ENCODE peak calls at places on chromosomes 4 and X, in four cellular contexts. H is esophagus squamous epithelium, J is right atrium auricular region, Y is PC-9. I is an unnamed sample. For H3K4me1, the result is how much of the 10 kb centered on the place peaks cover.

GRCh38 chr4:151573945-151574344 is 165.0 kb downstream of the FHIP1A start:
- DNase-seq in J (no peak), H (no peak), Y (no peak), I (no peak)

GRCh38 chr4:77815651-77816050 is 3.5 kb downstream of the CNOT6L start:
- DNase-seq in H (no peak), Y (no peak), J (no peak), I (no peak)

GRCh38 chrX:124555036-124555595 is 208.8 kb downstream of the SH2D1A start:
- DNase-seq in H (no peak), J (no peak), Y (no peak), I (no peak)

GRCh38 chr4:177484613-177485021 is 42.4 kb upstream of the AGA start:
- DNase-seq in J (no peak), H (no peak), Y (peak), I (no peak)

GRCh38 chr4:68218044-68218443 is 27.4 kb downstream of the TMPRSS11B start:
- DNase-seq in H (no peak), Y (no peak), J (no peak), I (no peak)

GRCh38 chrX:73930300-73930699 is 367.3 kb downstream of the CHIC1 start:
- DNase-seq in H (no peak), Y (no peak), J (no peak), I (no peak)

GRCh38 chr4:155025762-155026457 is 182.5 kb upstream of the NPY2R start:
- DNase-seq in Y (no peak), J (no peak), H (no peak), I (no peak)

GRCh38 chrX:6383488-6383887 is 151.4 kb downstream of the VCX3A start:
- DNase-seq in Y (no peak), H (no peak), J (no peak), I (no peak)

GRCh38 chr4:172657112-172657511 is 511.5 kb upstream of the GALNT7 start:
- DNase-seq in H (no peak), Y (no peak), J (no peak), I (no peak)

GRCh38 chrX:49992809-49993208 is 70.4 kb downstream of the CLCN5 start:
- DNase-seq in H (no peak), Y (no peak), J (no peak), I (no peak)

GRCh38 chr4:139241086-139241783 is 38.8 kb downstream of the MGARP start:
- DNase-seq in J (no peak), Y (no peak), H (no peak), I (no peak)

GRCh38 chr4:114941522-114941921 is 171.9 kb downstream of the NDST4 start:
- DNase-seq in Y (no peak), H (no peak), J (no peak), I (no peak)

GRCh38 chrX:154371771-154372300 is 2.6 kb downstream of the FLNA start:
- DNase-seq in H (no peak), Y (no peak), J (no peak), I (no peak)

GRCh38 chr4:125191252-125191651 is 123.5 kb upstream of the FAT4 start:
- DNase-seq in J (no peak), Y (no peak), H (no peak), I (no peak)

GRCh38 chr4:165208322-165208652 is 926 bp downstream of the KLHL2 start:
- DNase-seq in Y (no peak), J (no peak), H (no peak), I (no peak)

GRCh38 chr4:15035152-15035551 is 32.9 kb downstream of the CPEB2 start:
- DNase-seq in J (no peak), H (no peak), Y (no peak), I (no peak)

GRCh38 chr4:123921339-123921738 is 524.7 kb downstream of the SPRY1 start:
- DNase-seq in Y (no peak), J (no peak), H (no peak), I (no peak)

GRCh38 chr4:165096776-165097175 is 15.9 kb downstream of the TMEM192 start:
- DNase-seq in J (peak), H (no peak), Y (no peak), I (no peak)

GRCh38 chr4:13088726-13089658 is 395.1 kb downstream of the RAB28 start:
- DNase-seq in Y (no peak), J (no peak), H (no peak), I (no peak)

GRCh38 chr4:118997601-118998000 is 108.9 kb downstream of the SYNPO2 start:
- DNase-seq in J (no peak), Y (no peak), H (no peak), I (no peak)

DNA sequence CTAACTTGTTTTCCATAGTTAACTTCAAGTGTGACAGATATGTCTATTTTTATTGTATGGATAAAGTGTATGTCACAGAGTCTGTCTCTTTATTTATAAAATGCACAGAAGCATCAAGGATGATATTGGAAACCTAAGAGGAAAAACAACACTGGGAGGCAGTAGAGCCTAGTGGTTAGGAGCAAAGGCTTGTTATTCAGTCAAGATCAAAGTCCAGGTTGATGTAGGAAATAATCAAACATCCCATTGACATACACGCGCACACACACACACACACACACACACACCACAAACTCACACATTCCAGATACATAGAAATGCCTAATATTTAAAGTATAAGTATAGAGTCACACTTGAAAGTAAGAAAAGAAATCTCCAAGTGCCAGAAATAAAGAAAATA is 206.8 kb downstream of the CHRDL1 start:
- DNase-seq in H (no peak), Y (no peak), J (no peak), I (no peak)
- TF ChIP-seq CTCF in H (no peak), Y (no peak), J (no peak), I (no peak)

GRCh38 chr4:40228497-40229365 is 31.9 kb downstream of the RHOH start:
- DNase-seq in J (no peak), Y (no peak), H (no peak), I (no peak)

GRCh38 chr4:40234519-40235039 is 37.7 kb downstream of the RHOH start:
- DNase-seq in J (no peak), H (no peak), Y (no peak), I (no peak)

GRCh38 chr4:40231464-40231863 is 34.6 kb downstream of the RHOH start:
- DNase-seq in Y (no peak), J (no peak), H (no peak), I (no peak)

GRCh38 chr4:40232610-40233009 is 35.8 kb downstream of the RHOH start:
- DNase-seq in J (no peak), Y (no peak), H (no peak), I (no peak)

GRCh38 chr4:40233227-40233626 is 36.4 kb downstream of the RHOH start:
- DNase-seq in Y (no peak), H (no peak), J (no peak), I (no peak)
- H3K4me1 ChIP-seq in Y (under half), H (under half), J (under half), I (under half)

GRCh38 chr4:4541661-4542570 is at the start of gene STX18:
- DNase-seq in J (peak), H (peak), Y (peak), I (peak)
- TF ChIP-seq CTCF in J (no peak), H (peak), Y (no peak), I (no peak)

GRCh38 chr4:150573534-150573933 is 8.4 kb upstream of the MAB21L2 start:
- DNase-seq in J (no peak), Y (no peak), H (no peak), I (no peak)
- H3K4me1 ChIP-seq in J (under half), Y (under half), H (under half), I (under half)

GRCh38 chr4:98416844-98417243 is 155.7 kb downstream of the RAP1GDS1 start:
- DNase-seq in H (no peak), Y (no peak), J (no peak), I (no peak)

GRCh38 chr4:98423019-98423418 is 161.8 kb downstream of the RAP1GDS1 start:
- DNase-seq in Y (no peak), J (no peak), H (no peak), I (no peak)

DNA sequence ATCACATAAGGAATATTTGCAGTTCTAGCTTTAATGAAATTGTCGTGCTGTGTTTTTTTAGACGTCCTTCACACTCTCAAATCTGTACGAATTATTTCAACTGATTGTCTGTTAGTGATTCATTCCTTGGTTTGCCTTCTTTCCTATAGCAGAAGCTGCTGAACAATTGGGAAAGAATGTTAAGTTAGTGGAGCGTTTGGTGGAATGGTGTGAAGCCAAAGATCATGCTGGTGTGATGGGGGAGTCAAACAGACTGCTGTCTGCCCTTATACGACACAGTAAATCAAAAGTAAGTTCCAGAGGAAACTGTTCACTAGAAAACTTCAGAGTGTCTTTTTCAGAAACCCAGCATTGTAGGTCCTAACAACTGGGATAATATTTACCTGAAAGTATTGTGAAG is 159.9 kb downstream of the RAP1GDS1 start:
- DNase-seq in Y (no peak), J (no peak), H (no peak), I (no peak)
- TF ChIP-seq CTCF in Y (no peak), J (no peak), H (no peak), I (no peak)

GRCh38 chrX:45781901-45782553 is 581.4 kb upstream of the DIPK2B start:
- DNase-seq in J (no peak), Y (no peak), H (no peak), I (no peak)

GRCh38 chrX:45788315-45788714 is 587.6 kb upstream of the DIPK2B start:
- DNase-seq in H (no peak), J (no peak), Y (no peak), I (no peak)

GRCh38 chrX:45788941-45789348 is 588.3 kb upstream of the DIPK2B start:
- DNase-seq in J (peak), H (no peak), Y (no peak), I (no peak)

GRCh38 chrX:45783002-45783401 is 582.3 kb upstream of the DIPK2B start:
- DNase-seq in H (no peak), Y (no peak), J (no peak), I (no peak)

DNA sequence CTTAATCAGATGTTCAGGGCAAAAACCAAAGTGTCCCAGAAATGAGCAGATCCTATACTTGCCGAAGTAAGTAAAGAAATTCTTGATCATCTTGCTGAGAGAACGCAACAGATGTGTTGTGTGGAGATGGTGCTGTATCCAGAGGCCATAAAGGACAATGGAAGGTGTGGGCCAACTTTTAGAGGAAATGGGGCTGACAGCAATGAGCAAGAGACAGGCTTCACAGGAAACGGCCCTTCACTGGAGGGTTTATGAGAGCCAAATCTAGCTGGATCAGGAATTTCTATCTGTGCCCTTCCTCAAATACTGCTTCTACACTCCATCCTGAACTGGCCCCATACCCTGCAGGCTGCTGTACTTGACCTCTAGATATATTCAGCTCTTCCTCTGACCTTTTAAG is 583.9 kb upstream of the DIPK2B start:
- DNase-seq in J (no peak), Y (no peak), H (no peak), I (no peak)
- H3K4me1 ChIP-seq in J (under half), Y (under half), H (under half), I (under half)

DNA sequence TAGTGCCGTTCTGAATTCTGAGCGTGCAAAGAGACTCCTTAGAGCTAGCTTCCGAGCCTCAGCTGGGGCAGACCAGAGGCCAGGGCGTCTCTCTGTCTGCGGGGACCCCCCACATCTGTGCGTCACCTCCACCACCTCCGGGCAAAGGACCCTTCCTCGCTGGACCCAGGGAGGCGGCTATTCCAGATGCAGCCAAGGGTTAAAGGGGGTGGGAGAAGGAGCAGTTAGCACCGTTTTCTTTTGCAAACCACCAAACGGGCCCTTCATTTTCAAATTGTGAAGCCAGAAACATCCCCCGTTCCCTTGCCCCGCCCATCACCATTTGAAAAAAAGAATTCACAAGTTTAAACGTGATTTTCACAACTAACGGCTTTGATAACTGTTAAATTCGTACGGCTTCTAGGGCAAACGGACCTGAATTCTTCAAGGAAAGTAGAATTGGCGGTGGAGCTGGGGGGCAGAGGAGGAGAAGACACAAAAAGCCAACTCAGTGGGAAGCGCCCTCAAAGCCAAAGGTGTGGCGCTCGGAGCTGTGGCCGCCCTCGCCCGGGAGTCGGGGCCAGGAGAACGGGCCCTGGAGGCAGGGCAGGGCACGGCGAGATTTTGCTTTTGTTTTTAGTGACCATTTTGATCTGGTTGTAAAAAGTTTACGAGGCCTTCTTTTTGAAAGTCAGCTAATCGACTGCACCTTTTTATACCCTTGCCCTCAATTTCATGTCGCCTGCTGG is 3.3 kb upstream of the PDGFRA start:
- DNase-seq in Y (no peak), H (no peak), J (no peak), I (no peak)
- TF ChIP-seq CTCF in Y (no peak), H (no peak), J (no peak), I (no peak)

I was measured in thoracic aorta.